ENCODE peak calls at places on chromosomes 3 and 15, in eight cellular contexts. A, X, E, T, B, Y, K and Z are unnamed samples.

GRCh38 chr3:186789554-186790260 is 6.3 kb downstream of the EIF4A2 start:
- DNase-seq in X (no peak), T (peak; percentile 22), A (peak; percentile 13), E (peak; percentile 13), B (no peak), K (no peak), Y (no peak), Z (peak; percentile 34)

GRCh38 chr3:44685128-44685800 is 27.2 kb upstream of the ZNF502 start:
- DNase-seq in T (peak; percentile 91), E (peak; percentile 91), X (peak; percentile 76), Y (peak; percentile 77), A (peak; percentile 87), B (peak; percentile 29), K (peak; percentile 71), Z (peak; percentile 89)

GRCh38 chr3:140004271-140004670 is 69.3 kb downstream of the CLSTN2 start:
- DNase-seq in T (no peak), X (no peak), E (no peak), A (no peak), Y (no peak), B (no peak), K (no peak), Z (no peak)

GRCh38 chr3:194572944-194573491 is 60.2 kb downstream of the TMEM44 start:
- DNase-seq in Y (no peak), E (peak; percentile 70), K (no peak), T (peak; percentile 69), B (no peak), X (no peak), A (no peak), Z (peak; percentile 69)

GRCh38 chr15:57902155-57902554 is 163.4 kb downstream of the ALDH1A2 start:
- DNase-seq in E (no peak), T (no peak), B (no peak), X (no peak), A (no peak), Y (no peak), K (no peak), Z (no peak)

GRCh38 chr3:14976317-14976716 is 28.9 kb downstream of the NR2C2 start:
- DNase-seq in B (no peak), A (no peak), T (no peak), E (peak; percentile 26), X (no peak), K (no peak), Y (no peak), Z (no peak)

GRCh38 chr3:31810991-31811433 is 170.1 kb downstream of the OSBPL10 start:
- DNase-seq in T (no peak), X (no peak), E (no peak), K (no peak), A (no peak), Y (no peak), B (no peak), Z (no peak)

GRCh38 chr3:134348524-134348923 is 25.7 kb downstream of the AMOTL2 start:
- DNase-seq in E (no peak), Y (no peak), X (no peak), K (no peak), B (peak; percentile 94), A (no peak), T (peak; percentile 79), Z (no peak)

GRCh38 chr3:44893097-44893496 is 18.7 kb downstream of the TGM4 start:
- DNase-seq in E (peak; percentile 57), B (no peak), A (no peak), K (no peak), X (no peak), T (peak; percentile 82), Y (no peak), Z (peak; percentile 69)

GRCh38 chr15:70830615-70831014 is 23.3 kb downstream of the LARP6 start:
- DNase-seq in E (no peak), T (no peak), Y (no peak), B (no peak), A (no peak), X (no peak), K (no peak), Z (no peak)

GRCh38 chr3:142150271-142150670 is 927 bp upstream of the TFDP2 start:
- DNase-seq in K (peak; percentile 26), A (no peak), Y (no peak), T (no peak), B (no peak), X (no peak), E (no peak), Z (no peak)

GRCh38 chr15:41241251-41241964 is 10.3 kb downstream of the CHP1 start:
- DNase-seq in K (no peak), B (no peak), E (peak; percentile 13), T (no peak), X (peak; percentile 58), A (peak; percentile 86), Y (peak; percentile 61), Z (peak; percentile 29)

GRCh38 chr3:155313916-155314315 is 20.4 kb upstream of the STRIT1 start:
- DNase-seq in Y (no peak), T (no peak), K (no peak), E (no peak), A (no peak), B (no peak), X (no peak), Z (no peak)

GRCh38 chr3:170867143-170867542 is 2.9 kb downstream of the RPL22L1 start:
- DNase-seq in E (no peak), X (no peak), K (no peak), T (no peak), Y (no peak), B (no peak), A (no peak), Z (no peak)

GRCh38 chr15:27889258-27889657 is 209.9 kb downstream of the OCA2 start:
- DNase-seq in E (no peak), A (no peak), T (no peak), Y (no peak), K (no peak), B (no peak), X (no peak), Z (no peak)

GRCh38 chr3:38031022-38031994 is 1.9 kb upstream of the PLCD1 start:
- DNase-seq in E (no peak), A (no peak), X (peak; percentile 81), B (peak; percentile 33), Y (peak; percentile 30), K (peak; percentile 37), T (peak; percentile 38), Z (peak; percentile 18)

GRCh38 chr15:88218557-88219214 is 37.9 kb downstream of the NTRK3 start:
- DNase-seq in A (no peak), X (no peak), Y (no peak), K (no peak), E (no peak), B (no peak), T (no peak), Z (no peak)

GRCh38 chr3:33278106-33278672 is 947 bp downstream of the FBXL2 start:
- DNase-seq in E (no peak), B (no peak), T (peak; percentile 13), K (no peak), Y (peak; percentile 38), A (peak; percentile 28), X (no peak), Z (peak; percentile 8)

GRCh38 chr3:134342269-134342668 is 32.0 kb downstream of the AMOTL2 start:
- DNase-seq in K (no peak), T (no peak), E (no peak), Y (no peak), B (no peak), A (no peak), X (no peak), Z (no peak)

GRCh38 chr3:132135628-132136333 is 101.0 kb upstream of the CPNE4 start:
- DNase-seq in E (peak; percentile 93), K (no peak), X (no peak), B (no peak), Y (peak; percentile 19), A (no peak), T (peak; percentile 99), Z (peak; percentile 88)

GRCh38 chr15:99371180-99372103 is 120.2 kb downstream of the LRRC28 start:
- DNase-seq in B (no peak), X (no peak), K (no peak), E (peak; percentile 45), Y (no peak), A (no peak), T (peak; percentile 36), Z (peak; percentile 73)

GRCh38 chr3:191369081-191370010 is 39.0 kb upstream of the UTS2B start:
- DNase-seq in K (no peak), Y (no peak), X (no peak), T (no peak), B (no peak), A (no peak), E (peak; percentile 93), Z (peak; percentile 88)

GRCh38 chr3:197454014-197454413 is 101.8 kb downstream of the BDH1 start:
- DNase-seq in A (no peak), K (no peak), X (peak; percentile 28), Y (peak; percentile 40), T (no peak), E (peak; percentile 45), B (no peak), Z (peak; percentile 36)
- TF ChIP-seq CTCF in A (peak; percentile 14), K (no peak), X (peak; percentile 47), Y (peak; percentile 41), T (no peak), E (peak; percentile 38), B (peak; percentile 54), Z (peak; percentile 19)

DNA sequence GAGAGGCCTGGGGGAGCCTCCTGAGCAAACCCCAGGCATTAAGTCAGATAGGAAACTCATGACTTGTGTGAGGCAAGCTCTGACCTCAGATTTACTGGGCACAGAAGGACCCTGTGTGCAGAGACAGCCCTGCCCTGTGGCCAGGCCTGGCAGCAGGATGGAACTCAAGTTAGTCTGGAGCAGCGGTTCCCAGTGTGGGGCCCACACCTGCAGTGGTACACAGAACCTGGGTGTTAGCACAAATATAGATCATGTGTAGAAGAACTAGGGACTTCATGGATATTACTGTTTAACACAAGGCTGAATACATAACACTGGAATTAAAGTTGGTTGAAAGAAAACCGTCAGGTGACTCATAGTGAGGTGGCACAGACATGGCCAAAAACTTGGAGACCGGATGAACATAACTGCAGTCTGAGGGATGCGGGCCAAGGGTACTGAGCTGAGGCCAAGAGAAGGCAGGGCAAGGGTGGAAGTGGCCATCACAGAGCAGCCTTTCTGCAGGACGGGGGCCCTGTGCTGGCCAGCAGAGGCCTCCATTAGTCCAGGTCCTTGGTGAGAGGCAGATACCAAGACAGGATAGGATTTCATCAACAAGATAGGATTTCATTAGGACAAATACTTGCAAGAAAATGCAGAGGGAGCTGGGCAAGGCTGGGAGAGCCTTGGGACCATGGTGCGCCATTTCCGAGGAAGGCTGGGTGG is 40.9 kb downstream of the IRAK2 start:
- DNase-seq in X (no peak), A (no peak), K (no peak), E (peak; percentile 66), B (peak; percentile 90), Y (no peak), T (peak; percentile 93), Z (peak; percentile 85)
- H3K4me3 ChIP-seq in X (no peak overlapping the region), A (no peak overlapping the region), K (no peak overlapping the region), E (no peak overlapping the region), B (no peak overlapping the region), Y (no peak overlapping the region), T (no peak overlapping the region), Z (no peak overlapping the region)

DNA sequence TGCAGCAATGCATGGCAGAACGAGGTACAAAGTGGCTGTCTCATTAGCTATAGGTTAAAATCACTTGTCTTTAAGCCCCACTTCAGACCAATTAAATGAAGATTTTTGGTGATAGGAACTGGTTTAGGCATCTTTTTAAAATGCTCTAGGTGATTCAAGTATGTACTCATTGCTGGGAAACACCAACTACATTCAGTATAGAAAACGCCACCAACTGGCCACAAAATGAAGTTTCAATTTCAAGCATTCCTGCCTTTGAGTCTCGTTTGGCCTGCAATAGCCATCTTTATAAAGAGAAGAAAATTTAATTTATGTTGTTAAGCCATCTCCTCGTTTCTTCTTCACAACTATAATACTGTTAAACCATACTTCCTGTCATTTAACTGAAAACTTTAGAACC is 587.9 kb downstream of the GBE1 start:
- DNase-seq in T (no peak), X (no peak), B (no peak), Y (peak; percentile 8), A (peak; percentile 18), E (peak; percentile 56), K (no peak), Z (peak; percentile 11)
- TF ChIP-seq CTCF in T (no peak), X (no peak), B (no peak), Y (peak; percentile 27), A (no peak), E (peak; percentile 55), K (no peak), Z (peak; percentile 29)

GRCh38 chr3:29759443-29760033 is 478.7 kb downstream of the RBMS3 start:
- DNase-seq in Y (peak; percentile 8), K (no peak), B (peak; percentile 28), T (peak; percentile 66), X (no peak), E (peak; percentile 61), A (no peak), Z (peak; percentile 65)
- H3K4me3 ChIP-seq in Y (no peak overlapping the region), K (no peak overlapping the region), B (peak overlapping the region; percentile 18), T (no peak overlapping the region), X (no peak overlapping the region), E (no peak overlapping the region), A (no peak overlapping the region), Z (no peak overlapping the region)